ENCODE peak calls at places on chromosome 7, in six cellular contexts. F is tibial artery, K is AG09309, C is DND-41, B is spleen, L is AG04450. E is an unnamed sample.

GRCh38 chr7:43511769-43512515 is 71.0 kb upstream of the STK17A start:
- DNase-seq in L (no peak), F (no peak), C (no peak), K (no peak), B (no peak), E (no peak)

GRCh38 chr7:17131060-17131345 is 167.4 kb upstream of the AHR start:
- DNase-seq in C (no peak), L (no peak), K (no peak), B (no peak), F (no peak), E (no peak)

GRCh38 chr7:85104432-85105205 is 82.2 kb downstream of the SEMA3D start:
- DNase-seq in F (no peak), L (no peak), K (peak), C (no peak), B (no peak), E (no peak)

GRCh38 chr7:84043661-84044191 is 150.9 kb downstream of the SEMA3A start:
- DNase-seq in F (no peak), L (no peak), B (no peak), K (no peak), C (no peak), E (no peak)

GRCh38 chr7:92461027-92462003 is 14.0 kb downstream of the GATAD1 start:
- DNase-seq in C (peak), K (no peak), B (no peak), L (no peak), F (no peak), E (peak)

GRCh38 chr7:18041202-18041601 is 13.6 kb upstream of the PRPS1L1 start:
- DNase-seq in B (no peak), L (peak), K (no peak), C (no peak), F (no peak), E (no peak)

GRCh38 chr7:102412548-102412947 is 16.4 kb downstream of the PRKRIP1 start:
- DNase-seq in L (no peak), B (peak), C (no peak), K (no peak), F (no peak), E (peak)

GRCh38 chr7:151304856-151305255 is 36.8 kb upstream of the NUB1 start:
- DNase-seq in C (no peak), L (no peak), K (no peak), F (no peak), B (no peak), E (no peak)

GRCh38 chr7:113085781-113086390 is 741 bp downstream of the GPR85 start:
- DNase-seq in F (no peak), C (no peak), L (no peak), B (no peak), K (no peak), E (no peak)

GRCh38 chr7:142645777-142646176 is 103.5 kb upstream of the PRSS1 start:
- DNase-seq in B (no peak), K (no peak), F (no peak), L (no peak), C (no peak), E (no peak)

GRCh38 chr7:132255898-132256297 is 320.4 kb downstream of the PLXNA4 start:
- DNase-seq in K (no peak), F (no peak), L (no peak), B (peak), C (no peak), E (no peak)

GRCh38 chr7:97422046-97422445 is 304.5 kb downstream of the SDHAF3 start:
- DNase-seq in B (no peak), F (no peak), K (no peak), C (no peak), L (no peak), E (no peak)

GRCh38 chr7:97421307-97421905 is 303.9 kb downstream of the SDHAF3 start:
- DNase-seq in K (no peak), F (no peak), B (no peak), C (no peak), L (no peak), E (no peak)

GRCh38 chr7:97419898-97420297 is 302.4 kb downstream of the SDHAF3 start:
- DNase-seq in C (no peak), F (no peak), K (no peak), B (no peak), L (no peak), E (no peak)

DNA sequence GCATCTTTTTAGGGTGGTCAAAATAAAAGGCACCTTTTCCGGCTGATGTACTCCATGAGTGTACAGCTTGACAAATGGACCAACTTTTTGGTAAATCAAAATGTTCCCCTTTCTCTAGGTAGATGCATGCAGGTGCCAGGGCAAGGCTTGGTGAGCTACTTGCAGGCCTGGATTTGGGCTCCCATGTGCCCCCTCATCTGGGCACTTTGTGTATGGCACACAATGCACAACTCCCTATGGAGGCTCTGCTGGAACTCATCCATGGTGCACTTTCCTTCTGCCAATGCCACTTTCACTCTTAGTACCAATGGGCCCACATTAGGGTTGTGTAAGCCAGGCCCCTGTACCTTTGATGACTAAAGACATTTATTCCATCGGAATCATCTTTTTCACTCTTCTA is 300.8 kb downstream of the SDHAF3 start:
- DNase-seq in B (no peak), F (no peak), C (no peak), K (no peak), L (no peak), E (peak)
- TF ChIP-seq CTCF in B (no peak), F (no peak), C (peak), K (no peak), L (no peak), E (no peak)

GRCh38 chr7:114243019-114243507 is 171.6 kb upstream of the FOXP2 start:
- DNase-seq in K (no peak), B (no peak), F (no peak), L (no peak), C (no peak), E (no peak)
- TF ChIP-seq CTCF in K (no peak), B (no peak), F (no peak), L (no peak), C (no peak), E (no peak)

GRCh38 chr7:27200761-27201230 is 905 bp upstream of the HOXA13 start:
- DNase-seq in K (no peak), B (no peak), F (peak), L (no peak), C (no peak), E (no peak)

GRCh38 chr7:27202741-27203134 is 2.8 kb upstream of the HOXA13 start:
- DNase-seq in F (no peak), B (no peak), K (no peak), L (no peak), C (no peak), E (no peak)

GRCh38 chr7:27202018-27202740 is 2.3 kb upstream of the HOXA13 start:
- DNase-seq in B (peak), F (peak), L (no peak), K (no peak), C (no peak), E (no peak)

GRCh38 chr7:27199820-27200760 is at the start of gene HOXA13:
- DNase-seq in B (peak), F (peak), L (no peak), K (no peak), C (peak), E (peak)

GRCh38 chr7:27201231-27202017 is 1.5 kb upstream of the HOXA13 start:
- DNase-seq in K (no peak), B (peak), C (no peak), L (no peak), F (peak), E (no peak)
- TF ChIP-seq CTCF in K (no peak), B (no peak), C (no peak), L (no peak), F (no peak), E (no peak)

DNA sequence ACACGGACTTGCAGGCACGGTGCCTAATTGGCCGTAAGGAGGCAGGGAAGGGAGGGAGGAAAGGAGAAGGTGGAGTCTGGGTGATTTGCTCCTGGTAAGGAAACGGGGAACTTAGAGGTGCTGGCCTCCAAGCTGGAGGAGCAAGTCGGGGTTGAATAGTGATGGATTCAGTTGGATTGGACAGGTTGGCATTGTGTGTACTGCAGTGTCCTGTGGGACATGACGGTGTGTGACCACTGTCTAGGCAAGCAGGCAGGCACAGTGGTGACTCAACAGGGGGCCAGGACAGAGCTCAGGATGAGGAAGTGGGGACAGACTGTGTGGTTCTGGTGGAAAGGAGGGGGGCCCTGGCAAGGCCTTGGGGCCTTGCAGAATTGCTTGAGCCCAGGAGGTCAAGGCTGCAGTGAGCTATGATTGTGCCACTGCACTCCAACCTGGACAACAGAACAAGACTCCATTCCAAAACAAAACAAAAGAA is 48.8 kb downstream of the COL26A1 start:
- DNase-seq in C (no peak), F (no peak), B (no peak), L (no peak), K (no peak), E (no peak)
- TF ChIP-seq CTCF in C (no peak), F (no peak), B (peak), L (no peak), K (no peak), E (peak)

GRCh38 chr7:1842321-1843221 is 172.5 kb downstream of the ELFN1 start:
- DNase-seq in F (peak), C (no peak), B (peak), L (no peak), K (no peak), E (no peak)
- TF ChIP-seq CTCF in F (no peak), C (no peak), B (no peak), L (no peak), K (no peak), E (no peak)

GRCh38 chr7:1769286-1770200 is 99.5 kb downstream of the ELFN1 start:
- DNase-seq in B (no peak), L (no peak), F (no peak), C (no peak), K (no peak), E (no peak)

GRCh38 chr7:1768835-1769234 is 98.8 kb downstream of the ELFN1 start:
- DNase-seq in L (no peak), B (no peak), K (no peak), F (no peak), C (no peak), E (no peak)

GRCh38 chr7:1765336-1765735 is 95.3 kb downstream of the ELFN1 start:
- DNase-seq in C (no peak), L (no peak), K (no peak), B (no peak), F (no peak), E (no peak)

GRCh38 chr7:1770331-1770730 is 100.3 kb downstream of the ELFN1 start:
- DNase-seq in B (no peak), F (no peak), L (no peak), C (no peak), K (no peak), E (no peak)

DNA sequence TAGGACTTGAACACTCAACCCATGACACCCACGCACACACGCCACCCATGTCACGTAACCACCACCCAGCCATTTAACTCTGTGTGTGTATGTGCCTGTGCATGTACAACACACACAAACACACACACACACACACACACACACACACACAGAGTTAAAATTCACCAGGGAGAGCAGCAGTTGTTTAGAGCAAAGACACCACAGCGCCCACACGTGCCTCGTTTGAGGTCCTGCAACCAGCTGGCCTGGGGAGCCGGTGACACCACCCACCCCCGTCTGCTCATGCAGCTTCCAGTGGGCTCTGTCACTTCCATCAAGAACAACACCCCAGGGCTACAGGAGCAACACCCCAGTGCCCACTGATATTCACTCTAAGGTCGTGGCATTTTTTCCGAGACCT is 97.4 kb downstream of the ELFN1 start:
- DNase-seq in C (no peak), L (no peak), B (no peak), F (no peak), K (no peak), E (no peak)
- TF ChIP-seq CTCF in C (no peak), L (no peak), B (no peak), F (no peak), K (peak), E (no peak)

GRCh38 chr7:30159698-30160143 is 24.9 kb downstream of the MTURN start:
- DNase-seq in L (no peak), F (no peak), B (peak), K (no peak), C (peak), E (peak)
- TF ChIP-seq CTCF in L (peak), F (no peak), B (no peak), K (peak), C (peak), E (no peak)

GRCh38 chr7:97971120-97971989 is 18.6 kb downstream of the OCM2 start:
- DNase-seq in C (no peak), L (no peak), B (no peak), F (no peak), K (no peak), E (peak)
- TF ChIP-seq CTCF in C (no peak), L (no peak), B (no peak), F (no peak), K (no peak), E (no peak)

DNA sequence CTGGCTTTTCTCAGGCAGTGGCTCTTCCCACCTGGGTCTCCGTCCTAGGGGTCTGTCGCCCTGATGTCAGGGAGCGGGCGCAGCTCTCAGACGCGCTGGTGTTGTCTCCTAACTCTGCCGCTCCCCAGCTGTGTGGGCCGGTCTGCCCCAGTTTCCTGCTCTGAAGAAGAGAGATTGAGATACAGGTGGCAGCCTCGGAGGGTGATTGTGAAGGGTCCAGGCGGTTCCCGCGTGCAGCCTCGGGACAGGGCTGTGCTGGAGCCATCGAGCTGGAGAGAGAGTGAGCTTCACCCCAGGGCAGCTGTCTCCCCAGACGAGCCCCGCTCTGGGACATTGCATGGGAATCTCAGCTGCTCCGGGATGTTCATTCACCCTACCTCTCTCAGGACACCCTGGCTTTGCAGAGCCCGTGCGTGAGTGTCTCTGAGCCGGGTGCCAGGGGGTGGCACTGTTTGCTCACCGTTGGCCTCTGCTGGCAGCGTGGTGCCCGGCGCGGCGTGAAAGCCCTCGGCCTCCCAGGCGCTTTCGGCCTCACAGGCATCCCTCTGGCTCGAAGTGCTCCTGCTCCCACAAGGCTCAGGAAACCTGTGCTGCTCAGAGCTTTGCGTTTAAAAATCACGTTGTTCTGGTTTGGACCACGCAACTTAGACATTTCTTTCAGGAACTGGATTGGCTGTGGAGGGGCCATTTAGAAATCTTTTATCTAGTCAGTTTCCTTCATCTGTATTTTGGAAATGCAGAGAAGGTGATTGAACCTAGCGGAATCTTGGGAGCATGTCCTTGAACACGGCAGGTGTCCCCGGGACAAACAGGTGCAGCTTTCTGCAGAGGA is 33.8 kb upstream of the ZFAND2A start:
- DNase-seq in C (no peak), F (no peak), L (no peak), B (no peak), K (no peak), E (peak)
- TF ChIP-seq CTCF in C (peak), F (peak), L (peak), B (no peak), K (peak), E (peak)

E was measured in activated CD8-positive, alpha-beta T cell treated with anti-CD3 and anti-CD28 coated beads for 36 hours.